ENCODE peak calls at places on chromosome 7, in six cellular contexts. I, K, G, T, E and M are unnamed samples.

GRCh38 chr7:96321670-96322372 is at the start of gene SLC25A13:
- DNase-seq in I (peak), K (peak), G (peak), T (peak), E (peak), M (peak)

GRCh38 chr7:39952791-39953190 is 2.7 kb downstream of the CDK13 start:
- DNase-seq in I (no peak), K (no peak), G (no peak), T (no peak), E (no peak), M (no peak)

GRCh38 chr7:78074713-78075112 is 276.1 kb downstream of the PHTF2 start:
- DNase-seq in I (no peak), K (no peak), G (no peak), T (no peak), E (no peak), M (no peak)

GRCh38 chr7:1591396-1591795 is 21.6 kb upstream of the PSMG3 start:
- DNase-seq in I (no peak), K (no peak), G (no peak), T (no peak), E (no peak), M (no peak)

GRCh38 chr7:83861-84632 is 108.3 kb upstream of the FAM20C start:
- DNase-seq in I (no peak), K (no peak), G (no peak), T (no peak), E (no peak), M (no peak)

GRCh38 chr7:84025332-84025927 is 169.2 kb downstream of the SEMA3A start:
- DNase-seq in I (no peak), K (no peak), G (no peak), T (no peak), E (peak), M (no peak)

GRCh38 chr7:30278386-30278785 is 6.0 kb upstream of the ZNRF2 start:
- DNase-seq in I (peak), K (no peak), G (no peak), T (no peak), E (no peak), M (no peak)

GRCh38 chr7:42876182-42877068 is 35.4 kb downstream of the C7orf25 start:
- DNase-seq in I (no peak), K (peak), G (no peak), T (no peak), E (peak), M (peak)

GRCh38 chr7:124992881-124993562 is 63.4 kb upstream of the POT1 start:
- DNase-seq in I (no peak), K (no peak), G (no peak), T (no peak), E (peak), M (no peak)

GRCh38 chr7:70743531-70743930 is 388.4 kb upstream of the GALNT17 start:
- DNase-seq in I (no peak), K (no peak), G (no peak), T (no peak), E (no peak), M (no peak)

GRCh38 chr7:83162402-83163256 is at the start of gene PCLO:
- DNase-seq in I (peak), K (peak), G (peak), T (peak), E (peak), M (peak)

GRCh38 chr7:153835104-153835503 is 217.1 kb upstream of the DPP6 start:
- DNase-seq in I (no peak), K (no peak), G (no peak), T (no peak), E (no peak), M (peak)